ENCODE peak calls at places on chromosome 13, in six cellular contexts. B, E, Q, Y, L and S are unnamed samples.

GRCh38 chr13:40170982-40171381 is 495.5 kb downstream of the FOXO1 start:
- DNase-seq in Q (no peak), Y (no peak), E (no peak), L (peak; percentile 92), B (no peak), S (no peak)

GRCh38 chr13:42378383-42378780 is 106.4 kb downstream of the AKAP11 start:
- DNase-seq in L (no peak), E (no peak), B (no peak), Q (no peak), Y (no peak), S (no peak)

GRCh38 chr13:62973804-62974203 is 1558.2 kb upstream of the PCDH20 start:
- DNase-seq in L (no peak), E (no peak), B (no peak), Y (no peak), Q (no peak), S (no peak)

GRCh38 chr13:112545866-112546265 is 42.1 kb downstream of the TUBGCP3 start:
- DNase-seq in Q (no peak), Y (peak; percentile 76), L (peak; percentile 61), B (no peak), E (no peak), S (peak; percentile 79)

GRCh38 chr13:78437781-78438180 is 165.6 kb downstream of the POU4F1 start:
- DNase-seq in Y (no peak), E (no peak), Q (no peak), L (no peak), B (no peak), S (no peak)

GRCh38 chr13:52158629-52159158 is 703 bp downstream of the NEK3 start:
- DNase-seq in B (peak; percentile 45), Y (peak; percentile 41), L (peak; percentile 28), Q (peak; percentile 51), E (no peak), S (peak; percentile 42)

GRCh38 chr13:74795526-74795925 is 661.3 kb upstream of the KLF12 start:
- DNase-seq in L (no peak), Y (no peak), Q (no peak), B (no peak), E (no peak), S (no peak)

GRCh38 chr13:62357887-62358645 is 942.4 kb upstream of the PCDH20 start:
- DNase-seq in B (no peak), Q (no peak), Y (peak; percentile 54), L (peak; percentile 43), E (no peak), S (peak; percentile 63)

GRCh38 chr13:43153436-43154082 is 130.2 kb downstream of the DNAJC15 start:
- DNase-seq in B (no peak), L (peak; percentile 63), E (no peak), Q (no peak), Y (peak; percentile 95), S (peak; percentile 70)

DNA sequence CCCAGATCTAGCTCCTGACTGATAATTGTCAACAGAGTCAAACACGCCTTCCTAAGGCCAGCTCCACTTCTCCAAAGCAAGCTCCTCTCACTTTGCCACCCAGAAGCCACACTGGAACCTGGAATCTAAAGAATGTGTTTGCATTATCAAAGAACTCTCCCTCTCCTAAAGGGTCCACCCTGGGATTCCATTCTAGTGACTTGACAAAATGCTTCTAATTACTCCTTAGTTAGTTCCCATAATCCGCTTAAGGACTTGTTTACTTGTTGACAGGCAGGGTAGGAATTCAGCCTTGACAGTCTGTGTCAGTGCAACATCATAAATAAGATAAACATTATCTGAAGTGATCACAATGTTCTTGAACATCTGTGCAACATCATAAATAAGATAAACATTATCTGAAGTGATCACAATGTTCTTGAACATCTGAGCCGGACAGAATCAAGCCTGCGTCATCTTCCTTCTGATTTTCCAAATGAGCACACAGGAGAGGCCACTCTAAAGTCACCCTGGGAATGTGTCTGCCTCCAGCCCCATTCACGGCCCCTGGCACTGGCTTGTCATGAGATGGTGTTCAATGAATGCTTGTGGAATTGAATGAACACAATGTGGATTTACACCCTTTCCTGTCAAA is 512.1 kb downstream of the IRS2 start:
- DNase-seq in L (peak; percentile 61), E (no peak), Q (no peak), Y (peak; percentile 70), B (no peak), S (peak; percentile 89)
- H3K4me3 ChIP-seq in L (no peak overlapping the region), E (no peak overlapping the region), Q (no peak overlapping the region), Y (no peak overlapping the region), B (no peak overlapping the region), S (no peak overlapping the region)

GRCh38 chr13:24520733-24521132 is 8.2 kb upstream of the PARP4 start:
- DNase-seq in E (no peak), L (no peak), Y (no peak), Q (no peak), B (no peak), S (no peak)
- TF ChIP-seq CTCF in E (no peak), L (no peak), Y (no peak), Q (no peak), B (no peak), S (no peak)

GRCh38 chr13:77325371-77325941 is 1.4 kb downstream of the MYCBP2 start:
- DNase-seq in B (no peak), Y (peak; percentile 18), L (peak; percentile 79), Q (no peak), E (no peak), S (no peak)
- H3K4me3 ChIP-seq in B (peak overlapping the region; percentile 70), Y (peak overlapping the region; percentile 91), L (peak overlapping the region; percentile 93), Q (peak overlapping the region; percentile 93), E (peak overlapping the region; percentile 91), S (peak overlapping the region; percentile 89)

GRCh38 chr13:71244181-71244580 is 622.8 kb downstream of the DACH1 start:
- DNase-seq in E (no peak), Y (no peak), L (no peak), B (no peak), Q (no peak), S (no peak)

GRCh38 chr13:71237332-71237731 is 629.7 kb downstream of the DACH1 start:
- DNase-seq in L (no peak), Q (no peak), E (no peak), Y (no peak), B (no peak), S (no peak)

GRCh38 chr13:71242191-71242590 is 624.8 kb downstream of the DACH1 start:
- DNase-seq in L (no peak), B (no peak), Y (peak; percentile 37), E (no peak), Q (peak; percentile 15), S (peak; percentile 11)

DNA sequence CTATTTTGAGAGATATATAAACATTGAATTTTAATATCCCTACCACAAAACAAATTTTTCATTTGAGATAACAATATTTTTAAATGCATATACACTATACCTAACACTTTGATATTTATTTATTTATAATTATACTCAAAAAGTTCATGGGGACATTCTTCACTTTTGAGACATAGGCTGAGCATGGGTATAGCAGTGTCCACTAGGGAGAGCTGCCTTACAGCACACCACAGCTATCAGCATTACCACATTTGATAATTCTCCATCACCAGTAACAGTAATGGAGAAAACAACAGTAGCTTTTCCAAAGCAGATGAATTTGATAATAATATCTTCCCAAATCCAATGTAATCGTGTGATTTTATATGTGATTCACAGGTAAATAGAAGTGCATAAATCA is 626.1 kb downstream of the DACH1 start:
- DNase-seq in L (peak; percentile 24), Q (no peak), Y (peak; percentile 28), E (no peak), B (no peak), S (peak; percentile 61)
- TF ChIP-seq CTCF in L (peak; percentile 38), Q (peak; percentile 61), Y (peak; percentile 74), E (peak; percentile 34), B (no peak), S (peak; percentile 80)

DNA sequence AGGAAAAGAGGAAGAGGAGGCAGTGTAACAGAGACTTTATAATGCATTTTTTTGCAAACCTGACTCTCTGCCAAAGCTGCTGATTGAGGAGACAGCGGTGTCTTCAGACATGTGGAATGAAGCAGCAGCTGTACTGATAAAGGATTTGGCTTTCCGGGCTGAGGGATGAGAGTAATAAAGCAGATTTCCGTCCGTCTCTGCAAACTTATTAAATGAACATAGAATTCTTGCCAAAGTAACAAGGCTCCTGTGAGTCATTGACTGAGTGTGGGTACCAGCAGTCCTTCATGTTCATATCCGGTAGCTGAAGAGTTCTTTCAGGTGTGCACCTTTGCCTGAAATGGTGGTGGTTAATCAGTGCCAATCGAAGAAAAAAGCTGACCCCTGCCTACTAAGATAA is 112.6 kb downstream of the LIG4 start:
- DNase-seq in B (no peak), Y (no peak), L (peak; percentile 28), E (no peak), Q (no peak), S (peak; percentile 2)
- H3K4me3 ChIP-seq in B (no peak overlapping the region), Y (no peak overlapping the region), L (no peak overlapping the region), E (no peak overlapping the region), Q (no peak overlapping the region), S (no peak overlapping the region)

DNA sequence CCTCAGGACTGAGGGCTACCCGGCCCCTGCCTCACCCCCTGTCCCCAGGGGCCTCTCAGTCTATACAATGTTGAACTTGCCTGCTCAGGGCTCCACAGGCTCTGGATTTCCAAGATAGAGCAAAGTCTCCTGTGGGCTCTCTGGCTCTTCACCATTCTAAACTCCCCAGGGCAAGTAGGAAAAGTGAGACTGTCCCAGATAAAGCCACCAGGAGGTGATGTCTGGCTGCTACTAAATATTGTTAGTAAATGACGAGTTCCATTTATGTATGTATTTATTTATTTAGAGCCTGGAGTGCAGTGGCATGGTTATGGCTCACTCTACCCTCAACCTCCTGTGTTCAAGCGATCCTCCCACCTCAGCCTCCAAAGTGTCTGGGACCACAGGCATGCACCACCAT is 73.6 kb upstream of the SIAH3 start:
- DNase-seq in L (no peak), Q (no peak), Y (no peak), E (no peak), B (no peak), S (peak; percentile 14)
- TF ChIP-seq CTCF in L (no peak), Q (no peak), Y (peak; percentile 18), E (no peak), B (no peak), S (peak; percentile 16)

DNA sequence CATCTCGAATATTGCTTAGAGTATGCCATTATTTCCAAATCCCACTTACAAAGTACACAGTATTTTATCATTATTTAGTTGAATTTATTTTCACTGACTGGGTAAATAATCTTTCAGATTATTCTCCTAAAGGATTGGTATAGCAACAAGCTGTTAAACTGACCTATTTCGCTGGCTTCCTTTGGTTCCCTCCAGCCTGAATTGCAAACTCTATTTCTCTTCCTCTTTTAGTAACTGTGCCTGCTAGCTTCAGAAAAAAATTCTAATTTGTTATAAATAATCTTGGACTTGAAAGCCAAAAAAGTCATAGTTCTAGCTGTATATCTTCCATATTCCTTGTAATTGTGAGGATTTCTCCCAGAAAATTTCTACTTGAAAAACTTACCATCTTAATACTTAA is 15.0 kb upstream of the CCNA1 start:
- DNase-seq in Y (no peak), L (no peak), Q (no peak), E (no peak), B (no peak), S (no peak)
- H3K4me3 ChIP-seq in Y (no peak overlapping the region), L (no peak overlapping the region), Q (no peak overlapping the region), E (no peak overlapping the region), B (no peak overlapping the region), S (peak overlapping the region; percentile 37)